ENCODE peak calls at places on chromosomes 1 and 21, in six cellular contexts. I, D, Y, L, E and X are unnamed samples. For H3K36me3, the result is how much of the 10 kb centered on the place peaks cover.

GRCh38 chr1:116455509-116455908 is 82.5 kb downstream of the ATP1A1 start:
- DNase-seq in I (no peak), D (no peak), Y (no peak), L (no peak), E (no peak), X (no peak)

GRCh38 chr1:11573293-11573692 is 80.9 kb downstream of the FBXO2 start:
- DNase-seq in I (no peak), D (no peak), Y (no peak), L (no peak), E (no peak), X (peak)

GRCh38 chr1:77316006-77316405 is 34.2 kb downstream of the AK5 start:
- DNase-seq in I (no peak), D (no peak), Y (no peak), L (no peak), E (no peak), X (no peak)

GRCh38 chr1:98126740-98127139 is 205.9 kb upstream of the DPYD start:
- DNase-seq in I (no peak), D (no peak), Y (no peak), L (no peak), E (no peak), X (no peak)

GRCh38 chr1:98045211-98046030 is 124.6 kb upstream of the DPYD start:
- DNase-seq in I (no peak), D (peak), Y (no peak), L (no peak), E (no peak), X (peak)

GRCh38 chr1:189970331-189971230 is 507.1 kb downstream of the BRINP3 start:
- DNase-seq in I (no peak), D (no peak), Y (no peak), L (no peak), E (no peak), X (no peak)

GRCh38 chr1:31704261-31705079 is 653 bp upstream of the COL16A1 start:
- DNase-seq in I (peak), D (peak), Y (no peak), L (no peak), E (no peak), X (no peak)

GRCh38 chr1:190320952-190321351 is 156.7 kb downstream of the BRINP3 start:
- DNase-seq in I (no peak), D (no peak), Y (peak), L (no peak), E (no peak), X (no peak)

GRCh38 chr1:37647281-37647680 is 12.6 kb upstream of the RSPO1 start:
- DNase-seq in I (no peak), D (no peak), Y (no peak), L (no peak), E (no peak), X (no peak)

GRCh38 chr1:161158316-161159016 is 834 bp upstream of the USP21 start:
- DNase-seq in I (no peak), D (no peak), Y (no peak), L (peak), E (no peak), X (no peak)

GRCh38 chr21:42677339-42678117 is 24.1 kb downstream of the PDE9A start:
- DNase-seq in I (no peak), D (no peak), Y (no peak), L (no peak), E (no peak), X (peak)

GRCh38 chr1:159122005-159122621 is 45.5 kb upstream of the AIM2 start:
- DNase-seq in I (no peak), D (no peak), Y (no peak), L (no peak), E (no peak), X (no peak)

GRCh38 chr21:45972716-45973474 is 8.7 kb upstream of the COL6A1 start:
- DNase-seq in I (peak), D (no peak), Y (no peak), L (peak), E (no peak), X (peak)

GRCh38 chr1:18012686-18013085 is 94.9 kb upstream of the IGSF21 start:
- DNase-seq in I (no peak), D (no peak), Y (no peak), L (no peak), E (no peak), X (no peak)

GRCh38 chr1:170410391-170411146 is 121.4 kb upstream of the GORAB start:
- DNase-seq in I (no peak), D (no peak), Y (no peak), L (no peak), E (no peak), X (no peak)

GRCh38 chr1:20723537-20724363 is 5.9 kb upstream of the KIF17 start:
- DNase-seq in I (peak), D (no peak), Y (no peak), L (peak), E (no peak), X (no peak)

GRCh38 chr1:1135339-1136111 is 19.6 kb upstream of the C1orf159 start:
- DNase-seq in I (no peak), D (no peak), Y (no peak), L (no peak), E (no peak), X (no peak)

GRCh38 chr1:42529724-42530161 is 66.7 kb downstream of the CCDC30 start:
- DNase-seq in I (peak), D (no peak), Y (no peak), L (no peak), E (no peak), X (no peak)

GRCh38 chr1:9601942-9602793 is 13.5 kb downstream of the TMEM201 start:
- DNase-seq in I (no peak), D (no peak), Y (no peak), L (peak), E (no peak), X (peak)

GRCh38 chr1:220344745-220345144 is 72.5 kb upstream of the RAB3GAP2 start:
- DNase-seq in I (no peak), D (no peak), Y (no peak), L (no peak), E (no peak), X (no peak)

GRCh38 chr21:35048183-35048601 is 910 bp downstream of the RUNX1 start:
- DNase-seq in I (no peak), D (no peak), Y (no peak), L (no peak), E (no peak), X (peak)

GRCh38 chr21:35530726-35531125 is 481.6 kb upstream of the RUNX1 start:
- DNase-seq in I (no peak), D (no peak), Y (no peak), L (no peak), E (no peak), X (no peak)

GRCh38 chr1:53073899-53074311 is 11.9 kb downstream of the PODN start:
- DNase-seq in I (peak), D (peak), Y (no peak), L (peak), E (no peak), X (peak)

GRCh38 chr1:158830074-158830677 is 975 bp upstream of the MNDA start:
- DNase-seq in I (no peak), D (no peak), Y (no peak), L (no peak), E (no peak), X (no peak)

GRCh38 chr1:31904339-31905092 is 33.7 kb downstream of the PTP4A2 start:
- DNase-seq in I (no peak), D (no peak), Y (no peak), L (no peak), E (no peak), X (peak)

GRCh38 chr1:32702599-32703478 is at the start of gene SYNC:
- DNase-seq in I (peak), D (peak), Y (no peak), L (no peak), E (no peak), X (peak)

GRCh38 chr1:47756411-47756810 is 240.8 kb downstream of the TRABD2B start:
- DNase-seq in I (no peak), D (no peak), Y (no peak), L (peak), E (no peak), X (peak)

GRCh38 chr1:161071886-161072371 is 2.2 kb upstream of the ARHGAP30 start:
- DNase-seq in I (peak), D (peak), Y (peak), L (no peak), E (peak), X (peak)

GRCh38 chr1:206608108-206608698 is 4.1 kb downstream of the EIF2D start:
- DNase-seq in I (peak), D (peak), Y (peak), L (no peak), E (no peak), X (no peak)

GRCh38 chr21:45556645-45557601 is 14.7 kb upstream of the SLC19A1 start:
- DNase-seq in I (no peak), D (no peak), Y (no peak), L (peak), E (no peak), X (peak)

GRCh38 chr1:165543651-165544452 is at the start of gene LRRC52:
- DNase-seq in I (no peak), D (peak), Y (no peak), L (no peak), E (no peak), X (no peak)

GRCh38 chr1:31748265-31748859 is 15.8 kb downstream of the ADGRB2 start:
- DNase-seq in I (no peak), D (no peak), Y (no peak), L (no peak), E (no peak), X (no peak)

GRCh38 chr1:22729921-22730320 is 19.3 kb downstream of the EPHB2 start:
- DNase-seq in I (no peak), D (no peak), Y (no peak), L (no peak), E (no peak), X (no peak)

GRCh38 chr1:28716336-28716735 is 20.4 kb upstream of the YTHDF2 start:
- DNase-seq in I (no peak), D (no peak), Y (no peak), L (no peak), E (no peak), X (no peak)

GRCh38 chr21:28444131-28444530 is 548.5 kb downstream of the LTN1 start:
- DNase-seq in I (no peak), D (no peak), Y (no peak), L (no peak), E (no peak), X (no peak)

GRCh38 chr1:65990161-65990560 is 197.5 kb downstream of the PDE4B start:
- DNase-seq in I (no peak), D (no peak), Y (no peak), L (no peak), E (no peak), X (no peak)

DNA sequence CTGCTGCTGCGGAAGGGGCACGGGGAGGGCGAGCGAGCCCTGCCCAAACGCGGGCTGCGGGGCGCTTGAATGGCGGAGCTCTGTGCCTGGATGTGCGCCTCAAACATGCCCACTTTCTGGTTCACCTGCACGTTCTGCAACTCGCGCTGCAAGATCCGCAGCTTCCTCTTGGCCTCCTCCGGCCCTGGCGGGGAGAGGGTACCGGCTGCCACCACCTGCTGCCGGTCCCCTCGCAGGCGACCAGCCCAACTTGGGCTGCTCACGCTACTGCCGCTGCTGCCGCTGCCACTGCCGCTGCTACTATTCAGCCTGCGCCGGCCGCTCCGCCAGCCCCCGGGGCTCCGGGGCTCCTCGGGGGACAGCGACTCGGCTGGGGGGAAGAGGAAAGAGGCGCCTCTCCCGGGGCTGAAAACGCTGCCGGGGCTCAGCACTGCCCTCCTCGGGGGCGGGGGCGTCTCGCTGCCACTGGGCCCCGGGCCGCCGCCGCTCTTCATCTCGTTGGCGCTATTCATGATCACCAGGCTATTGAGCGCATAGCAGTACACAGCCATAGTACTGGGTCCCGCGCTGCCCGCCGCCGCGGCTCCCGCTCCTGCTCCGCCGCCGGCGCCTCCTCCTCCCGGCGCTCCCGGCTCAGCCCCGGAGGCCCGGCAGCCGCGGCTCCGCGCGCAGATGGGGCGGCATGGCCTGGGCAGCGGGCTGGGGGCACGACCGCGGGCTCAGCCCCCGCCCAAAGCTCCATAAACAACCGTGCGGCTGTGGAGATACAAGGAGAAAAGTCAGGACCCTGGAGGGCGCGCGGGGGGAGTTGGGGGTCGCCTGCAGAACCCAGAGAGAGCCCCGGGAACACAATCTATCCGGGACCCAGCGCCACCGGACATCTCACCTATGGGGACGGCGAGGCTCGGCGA is 1.9 kb downstream of the ITPKB start:
- DNase-seq in I (peak), D (peak), Y (no peak), L (no peak), E (no peak), X (peak)
- H3K4me3 ChIP-seq in I (peak), D (peak), Y (no peak), L (peak), E (peak), X (peak)

GRCh38 chr1:157147906-157148717 is 9.9 kb upstream of the ETV3 start:
- DNase-seq in I (no peak), D (no peak), Y (no peak), L (no peak), E (no peak), X (no peak)
- TF ChIP-seq POLR2AphosphoS5 in I (no peak), D (no peak), Y (no peak), L (no peak), E (no peak), X (no peak)

GRCh38 chr1:201625711-201626300 is 86.9 kb downstream of the NAV1 start:
- DNase-seq in I (no peak), D (no peak), Y (no peak), L (no peak), E (no peak), X (no peak)
- H3K36me3 ChIP-seq in I (under half), D (under half), Y (under half), L (under half), E (under half), X (under half)

GRCh38 chr1:87829360-87829759 is 500.7 kb downstream of the LMO4 start:
- DNase-seq in I (no peak), D (no peak), Y (no peak), L (no peak), E (no peak), X (no peak)

GRCh38 chr1:87830579-87830978 is 501.9 kb downstream of the LMO4 start:
- DNase-seq in I (no peak), D (no peak), Y (no peak), L (no peak), E (no peak), X (no peak)

GRCh38 chr1:87826639-87827345 is 498.1 kb downstream of the LMO4 start:
- DNase-seq in I (peak), D (no peak), Y (no peak), L (no peak), E (no peak), X (no peak)
- H3K4me3 ChIP-seq in I (no peak), D (no peak), Y (no peak), L (peak), E (no peak), X (no peak)

DNA sequence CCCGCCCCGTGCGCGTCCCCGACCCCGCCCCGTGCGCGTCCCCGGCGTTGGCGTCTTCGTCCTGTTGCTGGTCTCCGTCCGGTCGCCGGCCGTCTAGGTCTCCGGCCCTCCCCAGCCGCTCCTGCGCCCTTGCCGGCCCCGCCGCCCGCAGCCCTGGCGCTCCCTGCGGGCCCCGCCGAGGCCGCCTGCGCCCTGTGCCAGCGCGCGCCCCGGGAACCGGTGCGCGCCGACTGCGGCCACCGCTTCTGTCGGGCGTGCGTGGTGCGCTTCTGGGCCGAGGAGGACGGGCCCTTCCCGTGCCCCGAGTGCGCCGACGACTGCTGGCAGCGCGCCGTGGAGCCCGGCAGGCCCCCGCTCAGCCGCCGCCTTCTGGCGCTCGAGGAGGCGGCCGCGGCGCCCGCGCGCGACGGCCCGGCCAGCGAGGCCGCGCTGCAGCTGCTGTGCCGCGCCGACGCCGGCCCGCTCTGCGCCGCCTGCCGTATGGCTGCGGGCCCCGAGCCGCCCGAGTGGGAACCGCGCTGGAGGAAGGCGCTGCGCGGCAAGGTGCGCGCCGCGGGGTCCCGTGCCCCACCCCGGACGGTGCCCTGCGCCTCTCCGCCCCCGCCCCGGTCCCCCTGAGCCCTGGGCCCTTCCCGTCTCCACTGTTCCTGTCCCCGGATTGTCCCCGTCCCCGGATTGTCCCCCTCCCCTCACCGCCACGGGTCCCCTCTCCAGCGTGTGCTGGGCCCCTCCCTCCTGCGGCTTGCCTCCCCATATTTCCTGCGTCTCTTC is at the start of gene RNF187:
- DNase-seq in I (peak), D (peak), Y (no peak), L (peak), E (no peak), X (peak)
- TF ChIP-seq POLR2AphosphoS5 in I (peak), D (peak), Y (peak), L (no peak), E (no peak), X (peak)

DNA sequence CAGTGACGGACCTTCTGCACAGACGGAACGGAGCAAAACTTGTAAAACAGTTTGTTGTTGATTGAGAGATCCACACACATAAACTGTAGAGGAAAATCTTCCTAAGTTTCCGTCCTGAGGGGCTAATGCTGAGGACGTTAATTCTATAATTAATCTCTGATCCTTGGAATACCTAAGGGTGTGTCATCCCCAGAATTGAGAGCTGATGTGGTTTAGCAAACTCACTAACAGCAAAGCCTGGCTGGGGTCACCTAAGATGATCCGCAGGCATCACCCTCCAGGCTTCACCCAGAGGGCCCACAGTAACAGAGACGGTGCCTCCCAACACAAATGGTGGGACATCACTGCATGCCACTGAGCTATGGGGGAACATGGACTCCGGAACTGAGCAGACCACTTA is 97.5 kb downstream of the SMYD2 start:
- DNase-seq in I (no peak), D (no peak), Y (no peak), L (no peak), E (no peak), X (no peak)
- H3K36me3 ChIP-seq in I (under half), D (under half), Y (under half), L (under half), E (under half), X (under half)

GRCh38 chr1:248857749-248858095 is 1.2 kb downstream of the ZNF692 start:
- DNase-seq in I (no peak), D (no peak), Y (no peak), L (no peak), E (no peak), X (no peak)

GRCh38 chr1:248858891-248859889 is at the start of gene ZNF692:
- DNase-seq in I (peak), D (peak), Y (peak), L (peak), E (peak), X (peak)

GRCh38 chr1:248858096-248858890 is 592 bp downstream of the ZNF692 start:
- DNase-seq in I (peak), D (peak), Y (peak), L (no peak), E (peak), X (peak)

GRCh38 chr1:248861621-248862020 is 2.7 kb upstream of the ZNF692 start:
- DNase-seq in I (no peak), D (no peak), Y (no peak), L (no peak), E (no peak), X (no peak)

DNA sequence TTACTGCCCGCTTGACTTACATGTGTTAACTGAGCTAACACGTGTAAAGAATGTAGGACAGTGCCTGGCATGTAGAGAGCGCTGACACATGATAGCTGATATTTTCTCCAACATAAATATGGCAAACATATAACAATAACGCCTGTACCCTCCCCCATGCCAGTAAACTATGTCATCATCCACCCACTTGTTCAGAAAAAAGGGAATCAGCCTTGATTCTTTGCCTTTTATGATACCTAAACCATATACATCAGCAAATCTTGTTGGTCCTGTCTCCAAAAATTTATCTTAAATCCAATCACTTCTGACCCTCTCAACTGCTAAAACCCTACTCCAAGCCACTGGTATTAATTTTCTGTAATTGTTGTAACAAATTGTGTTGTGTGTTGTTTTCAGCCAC is 1.1 kb upstream of the ZNF692 start:
- DNase-seq in I (no peak), D (no peak), Y (no peak), L (no peak), E (no peak), X (no peak)
- H3K4me3 ChIP-seq in I (no peak), D (no peak), Y (peak), L (no peak), E (no peak), X (no peak)

GRCh38 chr1:207923121-207923520 is 12.2 kb upstream of the CD34 start:
- DNase-seq in I (no peak), D (no peak), Y (no peak), L (no peak), E (no peak), X (no peak)

GRCh38 chr1:207925210-207925609 is 14.3 kb upstream of the CD34 start:
- DNase-seq in I (no peak), D (peak), Y (no peak), L (peak), E (no peak), X (no peak)

GRCh38 chr1:207922554-207922953 is 11.6 kb upstream of the CD34 start:
- DNase-seq in I (no peak), D (no peak), Y (no peak), L (no peak), E (no peak), X (no peak)

GRCh38 chr1:207920481-207921050 is 9.6 kb upstream of the CD34 start:
- DNase-seq in I (no peak), D (no peak), Y (no peak), L (no peak), E (no peak), X (no peak)

GRCh38 chr1:207923561-207923960 is 12.6 kb upstream of the CD34 start:
- DNase-seq in I (no peak), D (no peak), Y (no peak), L (no peak), E (no peak), X (no peak)
- TF ChIP-seq POLR2AphosphoS5 in I (no peak), D (no peak), Y (no peak), L (no peak), E (no peak), X (peak)